ENCODE peak calls at places on chromosome 22, in six cellular contexts. O is A549, B is endothelial cell of umbilical vein, W is HepG2, Q is K562, X is GM12878. T is an unnamed sample.
A peak's percentile ranks its signal among the peaks of the same experiment; 100 is the strongest.

GRCh38 chr22:31235076-31235475 is 23.0 kb downstream of the LIMK2 start:
- DNase-seq in X (no peak), Q (no peak), W (no peak), O (no peak), B (peak; percentile 84), T (no peak)

GRCh38 chr22:48237466-48237865 is 1475.0 kb downstream of the TBC1D22A start:
- DNase-seq in B (no peak), X (no peak), O (no peak), Q (no peak), W (no peak), T (no peak)

GRCh38 chr22:50737728-50738648 is at the start of gene ACR:
- DNase-seq in Q (no peak), O (no peak), X (no peak), B (no peak), W (no peak), T (no peak)

GRCh38 chr22:32880906-32881596 is 79.5 kb downstream of the TIMP3 start:
- DNase-seq in O (no peak), Q (peak; percentile 93), X (no peak), B (peak; percentile 4), W (no peak), T (peak; percentile 23)

GRCh38 chr22:21012446-21013407 is 2.2 kb upstream of the P2RX6 start:
- DNase-seq in Q (no peak), W (no peak), B (no peak), X (no peak), O (no peak), T (no peak)

GRCh38 chr22:33844273-33844672 is 76.0 kb downstream of the LARGE1 start:
- DNase-seq in O (no peak), X (no peak), B (no peak), W (peak; percentile 9), Q (no peak), T (no peak)

GRCh38 chr22:19959043-19959586 is 17.5 kb upstream of the TXNRD2 start:
- DNase-seq in O (no peak), X (no peak), Q (peak; percentile 100), B (peak; percentile 79), W (peak; percentile 92), T (no peak)

GRCh38 chr22:46754110-46754799 is 8.2 kb upstream of the TBC1D22A start:
- DNase-seq in B (peak; percentile 99), W (peak; percentile 92), X (no peak), O (peak; percentile 90), Q (peak; percentile 83), T (peak; percentile 85)

GRCh38 chr22:50477923-50478322 is 3.1 kb upstream of the SBF1 start:
- DNase-seq in B (no peak), X (no peak), O (no peak), W (no peak), Q (no peak), T (no peak)

GRCh38 chr22:21707677-21708076 is 27.9 kb downstream of the YPEL1 start:
- DNase-seq in B (no peak), W (no peak), Q (peak; percentile 73), O (no peak), X (no peak), T (no peak)

GRCh38 chr22:32745251-32745995 is 56.1 kb upstream of the TIMP3 start:
- DNase-seq in X (no peak), O (no peak), B (no peak), W (no peak), Q (no peak), T (peak; percentile 23)

GRCh38 chr22:21634844-21635243 is 2.3 kb downstream of the CCDC116 start:
- DNase-seq in Q (no peak), X (no peak), O (no peak), W (no peak), B (no peak), T (no peak)

GRCh38 chr22:48947636-48948035 is 880.0 kb downstream of the BRD1 start:
- DNase-seq in O (no peak), Q (no peak), B (no peak), W (no peak), X (no peak), T (no peak)

GRCh38 chr22:23835773-23836144 is 3.0 kb downstream of the DERL3 start:
- DNase-seq in B (no peak), Q (no peak), X (no peak), W (no peak), O (no peak), T (no peak)

DNA sequence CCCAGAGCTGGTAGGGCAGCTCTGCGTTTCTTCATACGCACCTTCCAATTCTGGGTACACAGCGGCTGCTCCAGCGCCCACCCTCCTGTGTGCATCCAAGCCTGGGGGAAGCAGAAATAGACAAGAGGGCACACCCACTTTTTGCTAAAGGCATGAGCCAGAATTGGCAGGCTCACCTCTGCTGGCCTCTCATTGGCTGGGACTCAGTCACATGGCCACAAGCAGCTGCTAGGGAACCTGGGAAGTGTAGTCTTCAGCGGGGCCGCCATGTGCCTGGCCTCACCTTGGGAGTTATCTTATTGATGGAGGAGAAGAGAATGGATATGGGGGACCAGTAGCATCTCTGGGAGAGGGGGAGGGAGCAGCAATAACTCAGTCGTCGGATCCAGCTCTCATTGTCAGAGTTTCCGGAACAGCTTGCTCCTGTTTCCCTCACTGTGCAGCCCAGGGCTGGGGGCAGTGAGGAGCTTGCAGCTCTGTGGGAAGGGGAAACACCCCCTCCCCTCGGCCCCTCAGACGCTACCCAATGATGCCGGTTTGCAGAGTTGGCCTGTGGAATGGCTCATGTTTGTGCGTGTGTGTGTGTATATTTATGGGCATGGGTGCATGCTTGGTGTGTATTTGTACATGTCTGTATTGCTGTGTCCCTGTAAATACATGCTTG is 11.8 kb upstream of the MIEF1 start:
- DNase-seq in Q (peak; percentile 90), W (peak; percentile 62), X (no peak), B (peak; percentile 60), O (peak; percentile 87), T (peak; percentile 77)
- TF ChIP-seq MYC in Q (no peak), W (peak; percentile 72), X (peak; percentile 48), B (no peak), O (no peak), T (peak; percentile 51)

GRCh38 chr22:28139993-28140392 is 220.9 kb upstream of the PITPNB start:
- DNase-seq in B (peak; percentile 57), Q (no peak), X (no peak), O (no peak), W (no peak), T (no peak)
- TF ChIP-seq CTCF in B (no peak), Q (no peak), X (no peak), O (no peak), W (no peak), T (no peak)

GRCh38 chr22:25112538-25113253 is 87.0 kb upstream of the CRYBB3 start:
- DNase-seq in O (no peak), W (peak; percentile 33), X (no peak), Q (no peak), B (peak; percentile 20), T (no peak)

GRCh38 chr22:25111579-25112517 is 87.8 kb upstream of the CRYBB3 start:
- DNase-seq in W (no peak), O (no peak), X (no peak), Q (no peak), B (peak; percentile 27), T (peak; percentile 14)

GRCh38 chr22:25109878-25110595 is 89.6 kb upstream of the CRYBB3 start:
- DNase-seq in X (no peak), Q (no peak), B (no peak), O (no peak), W (peak; percentile 93), T (no peak)

GRCh38 chr22:25110596-25110845 is 89.1 kb upstream of the CRYBB3 start:
- DNase-seq in Q (no peak), X (no peak), O (peak; percentile 87), W (no peak), B (no peak), T (no peak)

GRCh38 chr22:25110846-25111578 is 88.6 kb upstream of the CRYBB3 start:
- DNase-seq in O (peak; percentile 50), B (peak; percentile 96), Q (peak; percentile 40), W (peak; percentile 91), X (peak; percentile 26), T (peak; percentile 75)
- TF ChIP-seq POLR2A in O (no peak), B (no peak), Q (no peak), W (peak; percentile 30), X (no peak), T (no peak)

GRCh38 chr22:36362819-36363377 is 24.9 kb downstream of the MYH9 start:
- DNase-seq in X (no peak), Q (no peak), O (no peak), B (no peak), W (no peak), T (no peak)
- TF ChIP-seq MYC in X (no peak), Q (no peak), O (no peak), B (no peak), W (no peak), T (no peak)

DNA sequence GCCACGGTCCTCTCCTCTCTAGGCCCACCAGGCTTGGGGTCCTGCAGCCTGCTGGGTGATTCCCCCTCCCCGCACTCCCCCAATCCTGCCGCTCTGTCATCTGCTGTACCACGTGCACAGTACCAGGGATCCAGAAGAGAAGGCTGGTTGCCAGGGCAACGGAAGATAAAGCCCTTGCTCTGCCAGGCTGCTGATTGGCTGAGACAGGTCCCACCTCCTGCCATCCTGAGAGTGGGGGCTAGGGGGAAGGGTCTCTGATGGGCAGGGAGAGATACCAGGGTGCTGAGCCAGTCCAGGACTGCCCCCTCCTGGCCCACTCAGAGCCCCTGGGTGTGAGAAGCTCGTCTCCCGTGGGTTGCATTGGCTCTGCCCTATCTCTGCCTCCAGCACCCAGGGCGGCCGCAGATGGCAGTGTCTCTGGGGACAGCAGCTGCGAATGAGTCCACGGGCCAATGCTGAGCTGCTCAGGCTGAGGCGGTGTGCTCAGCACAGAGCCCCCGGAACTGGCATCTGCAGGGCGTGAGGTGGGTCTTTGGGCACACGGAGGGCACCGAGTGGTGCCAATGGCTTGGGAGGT is at the start of gene SMIM45:
- DNase-seq in X (no peak), O (no peak), B (no peak), Q (no peak), W (no peak), T (no peak)
- TF ChIP-seq CTCF in X (no peak), O (no peak), B (no peak), Q (no peak), W (no peak), T (no peak)

GRCh38 chr22:38267086-38267485 is 5.7 kb downstream of the TMEM184B start:
- DNase-seq in B (peak; percentile 52), Q (peak; percentile 63), W (no peak), O (no peak), X (no peak), T (peak; percentile 71)
- TF ChIP-seq POLR2A in B (no peak), Q (no peak), W (no peak), O (no peak), X (no peak), T (no peak)